ENCODE peak calls at places on chromosomes 2 and 18, in five cellular contexts. One of them, this sample, is unnamed. For H3K4me1, the result is how much of the 10 kb centered on the place peaks cover.

GRCh38 chr18:79479761-79480161 is 84.0 kb downstream of the NFATC1 start:
- DNase-seq in H9: no peak
- DNase-seq in trophoblast cell: no peak
- DNase-seq in neuronal stem cell: no peak
- DNase-seq in H1: no peak
- DNase-seq in this sample: no peak

GRCh38 chr2:182740681-182741080 is 24.6 kb downstream of the DNAJC10 start:
- DNase-seq in H9: no peak
- DNase-seq in trophoblast cell: no peak
- DNase-seq in neuronal stem cell: no peak
- DNase-seq in H1: no peak
- DNase-seq in this sample: no peak

GRCh38 chr2:54579682-54580349 is 123.7 kb downstream of the SPTBN1 start:
- DNase-seq in H9: no peak
- DNase-seq in trophoblast cell: no peak
- DNase-seq in neuronal stem cell: no peak
- DNase-seq in H1: no peak
- DNase-seq in this sample: no peak

GRCh38 chr2:109135572-109136185 is 6.7 kb downstream of the SH3RF3 start:
- DNase-seq in H9: no peak
- DNase-seq in trophoblast cell: no peak
- DNase-seq in neuronal stem cell: peak
- DNase-seq in H1: peak
- DNase-seq in this sample: no peak

GRCh38 chr2:136131484-136131960 is 13.6 kb upstream of the CXCR4 start:
- DNase-seq in H9: no peak
- DNase-seq in trophoblast cell: no peak
- DNase-seq in neuronal stem cell: no peak
- DNase-seq in H1: no peak
- DNase-seq in this sample: no peak

GRCh38 chr18:37453754-37454153 is 111.8 kb downstream of the CELF4 start:
- DNase-seq in H9: no peak
- DNase-seq in trophoblast cell: no peak
- DNase-seq in neuronal stem cell: no peak
- DNase-seq in H1: no peak
- DNase-seq in this sample: no peak

GRCh38 chr2:241356871-241357260 is 781 bp downstream of the FARP2 start:
- DNase-seq in H9: no peak
- DNase-seq in trophoblast cell: no peak
- DNase-seq in neuronal stem cell: no peak
- DNase-seq in H1: no peak
- DNase-seq in this sample: peak

GRCh38 chr18:76467371-76468190 is 27.5 kb downstream of the ZNF516 start:
- DNase-seq in H9: no peak
- DNase-seq in trophoblast cell: no peak
- DNase-seq in neuronal stem cell: no peak
- DNase-seq in H1: peak
- DNase-seq in this sample: peak

GRCh38 chr18:43887491-43887890 is 610.2 kb upstream of the SYT4 start:
- DNase-seq in H9: peak
- DNase-seq in trophoblast cell: no peak
- DNase-seq in neuronal stem cell: no peak
- DNase-seq in H1: no peak
- DNase-seq in this sample: no peak

GRCh38 chr18:10416020-10416419 is 38.4 kb upstream of the APCDD1 start:
- DNase-seq in H9: no peak
- DNase-seq in trophoblast cell: no peak
- DNase-seq in neuronal stem cell: no peak
- DNase-seq in H1: no peak
- DNase-seq in this sample: no peak

GRCh38 chr2:215436705-215437570 is 1.1 kb upstream of the FN1 start:
- DNase-seq in H9: peak
- DNase-seq in trophoblast cell: no peak
- DNase-seq in neuronal stem cell: no peak
- DNase-seq in H1: no peak
- DNase-seq in this sample: peak

GRCh38 chr2:109680523-109681297 is 66.5 kb downstream of the SOWAHC start:
- DNase-seq in H9: no peak
- DNase-seq in trophoblast cell: peak
- DNase-seq in neuronal stem cell: no peak
- DNase-seq in H1: no peak
- DNase-seq in this sample: no peak

GRCh38 chr2:173593109-173593508 is 238.4 kb downstream of the CDCA7 start:
- DNase-seq in H9: no peak
- DNase-seq in trophoblast cell: no peak
- DNase-seq in neuronal stem cell: no peak
- DNase-seq in H1: no peak
- DNase-seq in this sample: no peak

GRCh38 chr18:30754846-30755245 is 287.7 kb downstream of the DSC3 start:
- DNase-seq in H9: no peak
- DNase-seq in trophoblast cell: no peak
- DNase-seq in neuronal stem cell: no peak
- DNase-seq in H1: no peak
- DNase-seq in this sample: peak

GRCh38 chr18:46171331-46171730 is 67.1 kb downstream of the HAUS1 start:
- DNase-seq in H9: no peak
- DNase-seq in trophoblast cell: peak
- DNase-seq in neuronal stem cell: no peak
- DNase-seq in H1: no peak
- DNase-seq in this sample: no peak

GRCh38 chr2:206445948-206446347 is 2.6 kb downstream of the ADAM23 start:
- DNase-seq in H9: no peak
- DNase-seq in trophoblast cell: no peak
- DNase-seq in neuronal stem cell: no peak
- DNase-seq in H1: no peak
- DNase-seq in this sample: no peak

GRCh38 chr18:27064673-27065072 is 120.4 kb downstream of the CHST9 start:
- DNase-seq in H9: no peak
- DNase-seq in trophoblast cell: no peak
- DNase-seq in neuronal stem cell: no peak
- DNase-seq in H1: no peak
- DNase-seq in this sample: no peak

GRCh38 chr2:218991674-218992168 is 1.5 kb downstream of the CRYBA2 start:
- DNase-seq in H9: no peak
- DNase-seq in trophoblast cell: no peak
- DNase-seq in neuronal stem cell: no peak
- DNase-seq in H1: no peak
- DNase-seq in this sample: peak

GRCh38 chr2:156673981-156674380 is 237.8 kb downstream of the GPD2 start:
- DNase-seq in H9: no peak
- DNase-seq in trophoblast cell: no peak
- DNase-seq in neuronal stem cell: no peak
- DNase-seq in H1: no peak
- DNase-seq in this sample: no peak

GRCh38 chr2:133262888-133263287 is 305.4 kb downstream of the NCKAP5 start:
- DNase-seq in H9: no peak
- DNase-seq in trophoblast cell: no peak
- DNase-seq in neuronal stem cell: no peak
- DNase-seq in H1: no peak
- DNase-seq in this sample: no peak

GRCh38 chr2:191869781-191870180 is 22.9 kb upstream of the CAVIN2 start:
- DNase-seq in H9: no peak
- DNase-seq in trophoblast cell: no peak
- DNase-seq in neuronal stem cell: no peak
- DNase-seq in H1: no peak
- DNase-seq in this sample: no peak

GRCh38 chr2:94956797-94957391 is 68.6 kb upstream of the MAL start:
- DNase-seq in H9: no peak
- DNase-seq in trophoblast cell: peak
- DNase-seq in neuronal stem cell: peak
- DNase-seq in H1: peak
- DNase-seq in this sample: peak

GRCh38 chr18:65547046-65547445 is 203.8 kb upstream of the CDH7 start:
- DNase-seq in H9: no peak
- DNase-seq in trophoblast cell: no peak
- DNase-seq in neuronal stem cell: no peak
- DNase-seq in H1: no peak
- DNase-seq in this sample: no peak

GRCh38 chr2:19651466-19651865 is 250.3 kb downstream of the TTC32 start:
- DNase-seq in H9: no peak
- DNase-seq in trophoblast cell: no peak
- DNase-seq in neuronal stem cell: no peak
- DNase-seq in H1: no peak
- DNase-seq in this sample: no peak

GRCh38 chr2:11558206-11558886 is 24.5 kb downstream of the GREB1 start:
- DNase-seq in H9: no peak
- DNase-seq in trophoblast cell: no peak
- DNase-seq in neuronal stem cell: no peak
- DNase-seq in H1: no peak
- DNase-seq in this sample: peak

GRCh38 chr2:42569116-42569711 is 782 bp downstream of the MTA3 start:
- DNase-seq in H9: no peak
- DNase-seq in trophoblast cell: no peak
- DNase-seq in neuronal stem cell: no peak
- DNase-seq in H1: no peak
- DNase-seq in this sample: peak

GRCh38 chr2:151551556-151551955 is 141.9 kb downstream of the RIF1 start:
- DNase-seq in H9: no peak
- DNase-seq in trophoblast cell: no peak
- DNase-seq in neuronal stem cell: no peak
- DNase-seq in H1: no peak
- DNase-seq in this sample: no peak

GRCh38 chr18:53056064-53056463 is 716.1 kb downstream of the DCC start:
- DNase-seq in H9: peak
- DNase-seq in trophoblast cell: no peak
- DNase-seq in neuronal stem cell: no peak
- DNase-seq in H1: no peak
- DNase-seq in this sample: no peak

GRCh38 chr2:104872866-104873688 is 19.2 kb downstream of the POU3F3 start:
- DNase-seq in H9: peak
- DNase-seq in trophoblast cell: peak
- DNase-seq in neuronal stem cell: peak
- DNase-seq in H1: peak
- DNase-seq in this sample: peak

GRCh38 chr2:75200140-75200985 is 1.0 kb upstream of the TACR1 start:
- DNase-seq in H9: peak
- DNase-seq in trophoblast cell: no peak
- DNase-seq in neuronal stem cell: peak
- DNase-seq in H1: peak
- DNase-seq in this sample: peak

GRCh38 chr2:118151831-118152230 is 63.6 kb downstream of the INSIG2 start:
- DNase-seq in H9: no peak
- DNase-seq in trophoblast cell: no peak
- DNase-seq in neuronal stem cell: no peak
- DNase-seq in H1: no peak
- DNase-seq in this sample: no peak

GRCh38 chr2:219571311-219572236 is at the start of gene OBSL1:
- DNase-seq in H9: peak
- DNase-seq in trophoblast cell: peak
- DNase-seq in neuronal stem cell: peak
- DNase-seq in H1: peak
- DNase-seq in this sample: peak

GRCh38 chr2:148643421-148643820 is 1.1 kb upstream of the EPC2 start:
- DNase-seq in H9: no peak
- DNase-seq in trophoblast cell: no peak
- DNase-seq in neuronal stem cell: no peak
- DNase-seq in H1: no peak
- DNase-seq in this sample: no peak

GRCh38 chr2:47373747-47374146 is 29.2 kb upstream of the MSH2 start:
- DNase-seq in H9: no peak
- DNase-seq in trophoblast cell: no peak
- DNase-seq in neuronal stem cell: no peak
- DNase-seq in H1: no peak
- DNase-seq in this sample: no peak

GRCh38 chr2:240502059-240502429 is 55.7 kb downstream of the ANKMY1 start:
- DNase-seq in H9: peak
- DNase-seq in trophoblast cell: no peak
- DNase-seq in neuronal stem cell: no peak
- DNase-seq in H1: no peak
- DNase-seq in this sample: no peak

GRCh38 chr2:176814740-176815367 is 397.7 kb upstream of the HNRNPA3 start:
- DNase-seq in H9: no peak
- DNase-seq in trophoblast cell: no peak
- DNase-seq in neuronal stem cell: no peak
- DNase-seq in H1: no peak
- DNase-seq in this sample: peak

GRCh38 chr18:22324191-22325131 is 93.3 kb downstream of the CTAGE1 start:
- DNase-seq in H9: peak
- DNase-seq in trophoblast cell: no peak
- DNase-seq in neuronal stem cell: peak
- DNase-seq in H1: peak
- DNase-seq in this sample: peak

GRCh38 chr2:205496777-205497176 is 185.5 kb upstream of the NRP2 start:
- DNase-seq in H9: no peak
- DNase-seq in trophoblast cell: no peak
- DNase-seq in neuronal stem cell: no peak
- DNase-seq in H1: no peak
- DNase-seq in this sample: peak

GRCh38 chr2:233022561-233022960 is 9.5 kb upstream of the NGEF start:
- DNase-seq in H9: no peak
- DNase-seq in trophoblast cell: peak
- DNase-seq in neuronal stem cell: no peak
- DNase-seq in H1: no peak
- DNase-seq in this sample: no peak

GRCh38 chr2:233023761-233024410 is 8.6 kb upstream of the NEU2 start:
- DNase-seq in H9: no peak
- DNase-seq in trophoblast cell: peak
- DNase-seq in neuronal stem cell: no peak
- DNase-seq in H1: no peak
- DNase-seq in this sample: no peak

GRCh38 chr2:233026211-233026813 is 6.2 kb upstream of the NEU2 start:
- DNase-seq in H9: no peak
- DNase-seq in trophoblast cell: peak
- DNase-seq in neuronal stem cell: no peak
- DNase-seq in H1: no peak
- DNase-seq in this sample: peak

GRCh38 chr2:233023007-233023760 is 9.3 kb upstream of the NEU2 start:
- DNase-seq in H9: no peak
- DNase-seq in trophoblast cell: no peak
- DNase-seq in neuronal stem cell: no peak
- DNase-seq in H1: no peak
- DNase-seq in this sample: no peak

GRCh38 chr2:233025706-233026105 is 6.8 kb upstream of the NEU2 start:
- DNase-seq in H9: no peak
- DNase-seq in trophoblast cell: peak
- DNase-seq in neuronal stem cell: no peak
- DNase-seq in H1: no peak
- DNase-seq in this sample: no peak
- H2BK12ac ChIP-seq in H9: no peak
- H2BK12ac ChIP-seq in trophoblast cell: no peak
- H2BK12ac ChIP-seq in neuronal stem cell: no peak
- H2BK12ac ChIP-seq in H1: no peak
- H2BK12ac ChIP-seq in this sample: no peak

GRCh38 chr2:120763516-120763915 is 27.8 kb downstream of the GLI2 start:
- DNase-seq in H9: peak
- DNase-seq in trophoblast cell: no peak
- DNase-seq in neuronal stem cell: no peak
- DNase-seq in H1: no peak
- DNase-seq in this sample: peak
- H3K4me1 ChIP-seq in H9: under half
- H3K4me1 ChIP-seq in trophoblast cell: under half
- H3K4me1 ChIP-seq in neuronal stem cell: half or more
- H3K4me1 ChIP-seq in H1: half or more
- H3K4me1 ChIP-seq in this sample: half or more

GRCh38 chr2:195633573-195633870 is 23.5 kb upstream of the SLC39A10 start:
- DNase-seq in H9: no peak
- DNase-seq in trophoblast cell: no peak
- DNase-seq in neuronal stem cell: no peak
- DNase-seq in H1: no peak
- DNase-seq in this sample: no peak
- H2BK12ac ChIP-seq in H9: no peak
- H2BK12ac ChIP-seq in trophoblast cell: no peak
- H2BK12ac ChIP-seq in neuronal stem cell: no peak
- H2BK12ac ChIP-seq in H1: peak
- H2BK12ac ChIP-seq in this sample: no peak

GRCh38 chr2:27152102-27152795 is 3.4 kb downstream of the TCF23 start:
- DNase-seq in H9: peak
- DNase-seq in trophoblast cell: no peak
- DNase-seq in neuronal stem cell: no peak
- DNase-seq in H1: no peak
- DNase-seq in this sample: no peak
- H3K4me1 ChIP-seq in H9: under half
- H3K4me1 ChIP-seq in trophoblast cell: under half
- H3K4me1 ChIP-seq in neuronal stem cell: under half
- H3K4me1 ChIP-seq in H1: under half
- H3K4me1 ChIP-seq in this sample: under half

This sample was measured in mesenchymal stem cell.